ENCODE peak calls at places on chromosomes 13 and 19, in nine cellular contexts. E, M, L, J, F, H, X, R and I are unnamed samples.
A peak's percentile ranks its signal among the peaks of the same experiment; 100 is the strongest.

GRCh38 chr19:16325671-16326400 is 1.2 kb downstream of the KLF2 start:
- DNase-seq in E (peak; percentile 52), M (peak; percentile 54), L (no peak), J (no peak), F (no peak), H (peak; percentile 91), X (peak; percentile 56), R (no peak), I (no peak)

GRCh38 chr13:67742478-67742877 is 512.3 kb upstream of the PCDH9 start:
- DNase-seq in E (no peak), M (no peak), L (no peak), J (no peak), F (no peak), H (no peak), X (no peak), R (no peak), I (no peak)

GRCh38 chr19:30640266-30640965 is 268.2 kb downstream of the ZNF536 start:
- DNase-seq in E (no peak), M (no peak), L (no peak), J (no peak), F (no peak), H (no peak), X (no peak), R (no peak), I (no peak)

GRCh38 chr13:76991432-76991795 is 467 bp upstream of the CLN5 start:
- DNase-seq in E (no peak), M (peak; percentile 44), L (no peak), J (no peak), F (peak; percentile 8), H (peak; percentile 87), X (no peak), R (no peak), I (no peak)

GRCh38 chr19:12610540-12611360 is at the start of the genes ZNF490 and ZNF791:
- DNase-seq in E (peak; percentile 93), M (peak; percentile 99), L (peak; percentile 85), J (peak; percentile 95), F (peak; percentile 98), H (peak; percentile 100), X (peak; percentile 99), R (peak; percentile 97), I (peak; percentile 97)

GRCh38 chr13:98301721-98302120 is 124.7 kb upstream of the RNF113B start:
- DNase-seq in E (no peak), M (no peak), L (no peak), J (no peak), F (no peak), H (no peak), X (no peak), R (peak; percentile 68), I (no peak)

GRCh38 chr19:29328586-29328985 is 115.6 kb upstream of the UQCRFS1 start:
- DNase-seq in E (no peak), M (no peak), L (no peak), J (no peak), F (no peak), H (no peak), X (no peak), R (no peak), I (no peak)

GRCh38 chr19:39083983-39084731 is at the start of gene ACP7:
- DNase-seq in E (no peak), M (no peak), L (no peak), J (no peak), F (no peak), H (no peak), X (no peak), R (no peak), I (peak; percentile 61)

GRCh38 chr19:29576761-29577661 is 29.1 kb upstream of the POP4 start:
- DNase-seq in E (no peak), M (no peak), L (no peak), J (no peak), F (no peak), H (peak; percentile 59), X (no peak), R (no peak), I (no peak)

GRCh38 chr19:15737722-15738121 is at the start of gene OR10H3:
- DNase-seq in E (no peak), M (no peak), L (no peak), J (no peak), F (no peak), H (no peak), X (no peak), R (no peak), I (no peak)

DNA sequence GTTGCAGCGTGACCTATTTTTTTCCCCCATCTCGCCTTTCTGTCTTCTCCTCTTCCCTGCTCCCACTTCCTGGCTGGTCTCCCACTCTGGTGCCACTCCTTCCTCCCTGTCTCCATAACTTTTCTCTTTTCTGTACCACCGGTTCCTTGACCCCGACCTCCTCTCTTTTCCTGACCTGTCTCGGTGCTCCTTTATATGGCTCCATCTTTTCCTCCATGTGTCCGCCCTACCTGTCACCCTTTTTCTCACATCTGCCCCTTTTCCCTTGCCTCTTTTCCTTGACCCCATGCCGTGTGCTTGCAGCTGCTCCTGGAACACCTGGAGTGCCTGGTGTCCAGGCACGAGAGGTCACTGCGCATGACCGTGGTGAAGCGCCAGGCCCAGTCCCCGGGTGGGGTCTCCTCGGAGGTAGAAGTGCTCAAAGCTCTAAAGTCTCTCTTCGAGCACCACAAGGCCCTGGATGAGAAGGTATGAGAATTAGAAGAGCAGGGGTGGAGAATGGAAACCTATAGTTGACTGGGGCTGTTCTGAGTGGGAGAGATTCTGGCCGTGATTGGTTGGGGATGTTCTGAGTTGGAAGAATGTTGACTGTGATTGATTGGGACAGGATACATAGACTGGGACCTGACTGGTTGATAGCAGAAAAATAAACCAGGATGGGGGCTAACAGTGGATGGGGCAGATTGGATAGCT is 9.3 kb downstream of the PPFIA3 start:
- DNase-seq in E (no peak), M (no peak), L (no peak), J (no peak), F (no peak), H (no peak), X (no peak), R (no peak), I (no peak)
- H3K4me3 ChIP-seq in E (no peak overlapping the region), M (peak overlapping the region; percentile 15), L (no peak overlapping the region), J (peak overlapping the region; percentile 49), F (peak overlapping the region; percentile 55), H (no peak overlapping the region), X (no peak overlapping the region), R (no peak overlapping the region), I (peak overlapping the region; percentile 46)

GRCh38 chr13:70107125-70107497 is 515 bp upstream of the ATXN8OS start:
- DNase-seq in E (no peak), M (no peak), L (no peak), J (no peak), F (no peak), H (no peak), X (no peak), R (no peak), I (peak; percentile 29)

GRCh38 chr13:70108276-70108845 is at the start of gene KLHL1:
- DNase-seq in E (no peak), M (no peak), L (no peak), J (no peak), F (no peak), H (no peak), X (no peak), R (no peak), I (no peak)

GRCh38 chr13:70104481-70104880 is 3.1 kb upstream of the ATXN8OS start:
- DNase-seq in E (no peak), M (no peak), L (no peak), J (no peak), F (no peak), H (no peak), X (no peak), R (no peak), I (no peak)

GRCh38 chr13:70107498-70108271 is at the start of gene ATXN8OS:
- DNase-seq in E (no peak), M (no peak), L (no peak), J (no peak), F (no peak), H (no peak), X (no peak), R (no peak), I (no peak)
- H3K4me3 ChIP-seq in E (no peak within 1 kb of the TSS), M (no peak within 1 kb of the TSS), L (no peak within 1 kb of the TSS), J (peak within 1 kb of the TSS; percentile 28), F (no peak within 1 kb of the TSS), H (no peak within 1 kb of the TSS), X (no peak within 1 kb of the TSS), R (no peak within 1 kb of the TSS), I (no peak within 1 kb of the TSS)

DNA sequence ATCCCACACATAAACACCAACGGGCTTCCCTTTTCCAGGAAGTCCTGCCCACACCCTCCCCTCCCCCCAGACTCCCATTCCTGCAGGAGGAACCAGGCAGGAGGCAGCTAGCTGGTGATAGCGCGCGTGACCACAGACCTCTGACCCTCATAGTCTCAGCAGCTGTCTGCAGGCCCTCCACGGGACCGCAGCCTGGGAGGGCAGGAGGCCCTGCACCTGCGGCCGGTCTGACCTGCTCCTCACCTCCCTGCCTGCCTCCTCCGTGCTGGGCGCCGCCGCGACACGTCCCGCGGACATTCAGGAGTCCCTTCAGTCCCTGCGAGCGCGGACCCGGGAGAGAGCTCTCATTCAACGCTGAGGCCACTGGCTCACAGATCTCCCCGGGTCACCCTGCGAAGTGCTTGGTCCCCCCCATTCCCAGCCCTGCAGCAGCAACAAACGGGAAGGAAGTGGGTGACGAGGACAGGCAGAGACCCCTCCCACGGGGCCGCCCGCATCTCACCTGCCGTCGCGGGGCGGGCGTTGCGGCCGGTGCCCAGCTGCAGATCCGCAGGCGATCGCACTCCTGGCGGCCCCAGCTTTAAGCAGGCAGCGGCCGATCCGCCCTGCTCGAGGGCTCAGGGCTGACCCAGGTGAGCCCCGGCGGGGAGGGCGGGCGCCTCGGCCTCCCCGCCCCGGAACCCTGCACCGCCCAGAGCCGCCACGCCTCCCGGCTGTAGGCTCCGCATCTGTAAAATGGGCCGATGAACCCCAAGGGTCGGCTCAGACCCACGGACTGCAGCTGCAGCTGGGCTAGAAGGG is 1.1 kb upstream of the ACP5 start:
- DNase-seq in E (peak; percentile 78), M (peak; percentile 57), L (no peak), J (no peak), F (peak; percentile 68), H (no peak), X (peak; percentile 75), R (peak; percentile 9), I (no peak)
- H3K4me3 ChIP-seq in E (peak overlapping the region; percentile 65), M (peak overlapping the region; percentile 43), L (no peak overlapping the region), J (no peak overlapping the region), F (no peak overlapping the region), H (peak overlapping the region; percentile 9), X (peak overlapping the region; percentile 39), R (no peak overlapping the region), I (no peak overlapping the region)

GRCh38 chr19:33365676-33366075 is 7.8 kb upstream of the CEBPG start:
- DNase-seq in E (no peak), M (no peak), L (no peak), J (no peak), F (no peak), H (no peak), X (no peak), R (no peak), I (peak; percentile 91)

GRCh38 chr19:33366917-33367316 is 6.6 kb upstream of the CEBPG start:
- DNase-seq in E (no peak), M (no peak), L (no peak), J (no peak), F (no peak), H (no peak), X (no peak), R (no peak), I (no peak)

GRCh38 chr19:33366127-33366526 is 7.4 kb upstream of the CEBPG start:
- DNase-seq in E (no peak), M (no peak), L (no peak), J (no peak), F (no peak), H (no peak), X (no peak), R (no peak), I (peak; percentile 72)

GRCh38 chr19:33359581-33359980 is 13.9 kb upstream of the CEBPG start:
- DNase-seq in E (no peak), M (no peak), L (no peak), J (no peak), F (no peak), H (no peak), X (no peak), R (no peak), I (no peak)

GRCh38 chr19:33362508-33363228 is 10.8 kb upstream of the CEBPG start:
- DNase-seq in E (no peak), M (no peak), L (no peak), J (no peak), F (no peak), H (no peak), X (no peak), R (no peak), I (no peak)
- H3K4me3 ChIP-seq in E (no peak overlapping the region), M (no peak overlapping the region), L (no peak overlapping the region), J (no peak overlapping the region), F (no peak overlapping the region), H (no peak overlapping the region), X (no peak overlapping the region), R (no peak overlapping the region), I (no peak overlapping the region)